ENCODE peak calls at places on chromosomes 11 and 22, in seven cellular contexts. One of them, this sample, is unnamed.

GRCh38 chr22:23391022-23391421 is 189.1 kb downstream of the IGLL1 start:
- DNase-seq in iPS DF 19.7: no peak
- DNase-seq in non-pigmented ciliary epithelial cell: no peak
- DNase-seq in activated T-helper 9 cell treated with anti-CD3 and anti-CD28 coated beads, Interleukin-2, amount 50 U/mL, for 16 hours: no peak
- DNase-seq in activated naive CD4-positive, alpha-beta T cell: no peak
- DNase-seq in fibroblast of mammary gland: no peak
- DNase-seq in NCI-H1048: no peak
- DNase-seq in this sample: no peak

GRCh38 chr22:20186183-20186870 is 35.5 kb upstream of the CCDC188 start:
- DNase-seq in iPS DF 19.7: peak; percentile 42
- DNase-seq in non-pigmented ciliary epithelial cell: no peak
- DNase-seq in activated T-helper 9 cell treated with anti-CD3 and anti-CD28 coated beads, Interleukin-2, amount 50 U/mL, for 16 hours: no peak
- DNase-seq in activated naive CD4-positive, alpha-beta T cell: no peak
- DNase-seq in fibroblast of mammary gland: no peak
- DNase-seq in NCI-H1048: no peak
- DNase-seq in this sample: no peak

GRCh38 chr11:122882189-122882808 is at the start of gene JHY:
- DNase-seq in iPS DF 19.7: no peak
- DNase-seq in non-pigmented ciliary epithelial cell: no peak
- DNase-seq in activated T-helper 9 cell treated with anti-CD3 and anti-CD28 coated beads, Interleukin-2, amount 50 U/mL, for 16 hours: no peak
- DNase-seq in activated naive CD4-positive, alpha-beta T cell: no peak
- DNase-seq in fibroblast of mammary gland: no peak
- DNase-seq in NCI-H1048: no peak
- DNase-seq in this sample: no peak

GRCh38 chr11:123429851-123430735 is at the start of gene GRAMD1B:
- DNase-seq in iPS DF 19.7: peak; percentile 82
- DNase-seq in non-pigmented ciliary epithelial cell: no peak
- DNase-seq in activated T-helper 9 cell treated with anti-CD3 and anti-CD28 coated beads, Interleukin-2, amount 50 U/mL, for 16 hours: peak; percentile 63
- DNase-seq in activated naive CD4-positive, alpha-beta T cell: peak; percentile 11
- DNase-seq in fibroblast of mammary gland: peak; percentile 37
- DNase-seq in NCI-H1048: no peak
- DNase-seq in this sample: peak; percentile 66

GRCh38 chr11:11988099-11988651 is 20.3 kb downstream of the DKK3 start:
- DNase-seq in iPS DF 19.7: no peak
- DNase-seq in non-pigmented ciliary epithelial cell: no peak
- DNase-seq in activated T-helper 9 cell treated with anti-CD3 and anti-CD28 coated beads, Interleukin-2, amount 50 U/mL, for 16 hours: no peak
- DNase-seq in activated naive CD4-positive, alpha-beta T cell: no peak
- DNase-seq in fibroblast of mammary gland: peak; percentile 86
- DNase-seq in NCI-H1048: no peak
- DNase-seq in this sample: no peak

GRCh38 chr22:27620367-27621154 is 181.0 kb downstream of the MN1 start:
- DNase-seq in iPS DF 19.7: no peak
- DNase-seq in non-pigmented ciliary epithelial cell: no peak
- DNase-seq in activated T-helper 9 cell treated with anti-CD3 and anti-CD28 coated beads, Interleukin-2, amount 50 U/mL, for 16 hours: no peak
- DNase-seq in activated naive CD4-positive, alpha-beta T cell: no peak
- DNase-seq in fibroblast of mammary gland: no peak
- DNase-seq in NCI-H1048: no peak
- DNase-seq in this sample: no peak

GRCh38 chr22:30314918-30315317 is 11.8 kb downstream of the TBC1D10A start:
- DNase-seq in iPS DF 19.7: no peak
- DNase-seq in non-pigmented ciliary epithelial cell: no peak
- DNase-seq in activated T-helper 9 cell treated with anti-CD3 and anti-CD28 coated beads, Interleukin-2, amount 50 U/mL, for 16 hours: peak; percentile 50
- DNase-seq in activated naive CD4-positive, alpha-beta T cell: no peak
- DNase-seq in fibroblast of mammary gland: no peak
- DNase-seq in NCI-H1048: no peak
- DNase-seq in this sample: peak; percentile 34

GRCh38 chr22:39138357-39138997 is 14.0 kb downstream of the CBX7 start:
- DNase-seq in iPS DF 19.7: no peak
- DNase-seq in non-pigmented ciliary epithelial cell: no peak
- DNase-seq in activated T-helper 9 cell treated with anti-CD3 and anti-CD28 coated beads, Interleukin-2, amount 50 U/mL, for 16 hours: no peak
- DNase-seq in activated naive CD4-positive, alpha-beta T cell: no peak
- DNase-seq in fibroblast of mammary gland: no peak
- DNase-seq in NCI-H1048: no peak
- DNase-seq in this sample: no peak

GRCh38 chr11:22539851-22540376 is 85.7 kb downstream of the FANCF start:
- DNase-seq in iPS DF 19.7: no peak
- DNase-seq in non-pigmented ciliary epithelial cell: no peak
- DNase-seq in activated T-helper 9 cell treated with anti-CD3 and anti-CD28 coated beads, Interleukin-2, amount 50 U/mL, for 16 hours: no peak
- DNase-seq in activated naive CD4-positive, alpha-beta T cell: no peak
- DNase-seq in fibroblast of mammary gland: peak; percentile 35
- DNase-seq in NCI-H1048: no peak
- DNase-seq in this sample: no peak

GRCh38 chr11:71238941-71239340 is 13.4 kb downstream of the SHANK2 start:
- DNase-seq in iPS DF 19.7: no peak
- DNase-seq in non-pigmented ciliary epithelial cell: no peak
- DNase-seq in activated T-helper 9 cell treated with anti-CD3 and anti-CD28 coated beads, Interleukin-2, amount 50 U/mL, for 16 hours: no peak
- DNase-seq in activated naive CD4-positive, alpha-beta T cell: no peak
- DNase-seq in fibroblast of mammary gland: no peak
- DNase-seq in NCI-H1048: no peak
- DNase-seq in this sample: no peak

GRCh38 chr11:60334005-60334620 is 7.1 kb downstream of the MS4A6E start:
- DNase-seq in iPS DF 19.7: peak; percentile 52
- DNase-seq in non-pigmented ciliary epithelial cell: no peak
- DNase-seq in activated T-helper 9 cell treated with anti-CD3 and anti-CD28 coated beads, Interleukin-2, amount 50 U/mL, for 16 hours: peak; percentile 17
- DNase-seq in activated naive CD4-positive, alpha-beta T cell: no peak
- DNase-seq in fibroblast of mammary gland: peak; percentile 36
- DNase-seq in NCI-H1048: peak; percentile 3
- DNase-seq in this sample: peak; percentile 36

GRCh38 chr11:115657586-115657985 is 153.4 kb upstream of the CADM1 start:
- DNase-seq in iPS DF 19.7: no peak
- DNase-seq in non-pigmented ciliary epithelial cell: no peak
- DNase-seq in activated T-helper 9 cell treated with anti-CD3 and anti-CD28 coated beads, Interleukin-2, amount 50 U/mL, for 16 hours: no peak
- DNase-seq in activated naive CD4-positive, alpha-beta T cell: no peak
- DNase-seq in fibroblast of mammary gland: no peak
- DNase-seq in NCI-H1048: no peak
- DNase-seq in this sample: no peak

GRCh38 chr11:111762981-111763643 is 3.1 kb downstream of the PPP2R1B start:
- DNase-seq in iPS DF 19.7: no peak
- DNase-seq in non-pigmented ciliary epithelial cell: no peak
- DNase-seq in activated T-helper 9 cell treated with anti-CD3 and anti-CD28 coated beads, Interleukin-2, amount 50 U/mL, for 16 hours: no peak
- DNase-seq in activated naive CD4-positive, alpha-beta T cell: no peak
- DNase-seq in fibroblast of mammary gland: peak; percentile 27
- DNase-seq in NCI-H1048: no peak
- DNase-seq in this sample: no peak

GRCh38 chr11:72969894-72970335 is 155.7 kb downstream of the ATG16L2 start:
- DNase-seq in iPS DF 19.7: no peak
- DNase-seq in non-pigmented ciliary epithelial cell: peak; percentile 80
- DNase-seq in activated T-helper 9 cell treated with anti-CD3 and anti-CD28 coated beads, Interleukin-2, amount 50 U/mL, for 16 hours: no peak
- DNase-seq in activated naive CD4-positive, alpha-beta T cell: no peak
- DNase-seq in fibroblast of mammary gland: peak; percentile 88
- DNase-seq in NCI-H1048: no peak
- DNase-seq in this sample: no peak

GRCh38 chr11:105073486-105074200 is 28.5 kb upstream of the CARD16 start:
- DNase-seq in iPS DF 19.7: no peak
- DNase-seq in non-pigmented ciliary epithelial cell: no peak
- DNase-seq in activated T-helper 9 cell treated with anti-CD3 and anti-CD28 coated beads, Interleukin-2, amount 50 U/mL, for 16 hours: no peak
- DNase-seq in activated naive CD4-positive, alpha-beta T cell: no peak
- DNase-seq in fibroblast of mammary gland: no peak
- DNase-seq in NCI-H1048: no peak
- DNase-seq in this sample: no peak

GRCh38 chr22:37292641-37293040 is 10.3 kb downstream of the CYTH4 start:
- DNase-seq in iPS DF 19.7: no peak
- DNase-seq in non-pigmented ciliary epithelial cell: no peak
- DNase-seq in activated T-helper 9 cell treated with anti-CD3 and anti-CD28 coated beads, Interleukin-2, amount 50 U/mL, for 16 hours: no peak
- DNase-seq in activated naive CD4-positive, alpha-beta T cell: no peak
- DNase-seq in fibroblast of mammary gland: no peak
- DNase-seq in NCI-H1048: no peak
- DNase-seq in this sample: no peak

GRCh38 chr11:47750725-47751124 is 16.4 kb downstream of the FNBP4 start:
- DNase-seq in iPS DF 19.7: no peak
- DNase-seq in non-pigmented ciliary epithelial cell: no peak
- DNase-seq in activated T-helper 9 cell treated with anti-CD3 and anti-CD28 coated beads, Interleukin-2, amount 50 U/mL, for 16 hours: no peak
- DNase-seq in activated naive CD4-positive, alpha-beta T cell: no peak
- DNase-seq in fibroblast of mammary gland: no peak
- DNase-seq in NCI-H1048: no peak
- DNase-seq in this sample: no peak

GRCh38 chr11:73380897-73381410 is 4.8 kb downstream of the RELT start:
- DNase-seq in iPS DF 19.7: no peak
- DNase-seq in non-pigmented ciliary epithelial cell: no peak
- DNase-seq in activated T-helper 9 cell treated with anti-CD3 and anti-CD28 coated beads, Interleukin-2, amount 50 U/mL, for 16 hours: no peak
- DNase-seq in activated naive CD4-positive, alpha-beta T cell: no peak
- DNase-seq in fibroblast of mammary gland: no peak
- DNase-seq in NCI-H1048: no peak
- DNase-seq in this sample: no peak

This sample was measured in T follicular helper cell.